ENCODE peak calls at places on chromosomes 7 and 10, in ten cellular contexts. P, Y, G, L, X, N, Z, M, V and W are unnamed samples.

GRCh38 chr7:2926898-2927405 is 82.8 kb upstream of the GNA12 start:
- DNase-seq in P (no peak), Y (no peak), G (no peak), L (no peak), X (no peak), N (no peak), Z (no peak), M (no peak), V (no peak), W (no peak)

GRCh38 chr7:139848274-139848673 is 19.2 kb downstream of the TBXAS1 start:
- DNase-seq in P (no peak), Y (no peak), G (no peak), L (no peak), X (no peak), N (no peak), Z (no peak), M (no peak), V (no peak), W (no peak)

GRCh38 chr7:94787285-94787684 is 120.1 kb upstream of the PPP1R9A start:
- DNase-seq in P (no peak), Y (no peak), G (no peak), L (no peak), X (no peak), N (no peak), Z (no peak), M (no peak), V (no peak), W (no peak)

GRCh38 chr7:129163875-129164544 is 19.5 kb downstream of the TSPAN33 start:
- DNase-seq in P (peak), Y (no peak), G (no peak), L (peak), X (peak), N (no peak), Z (no peak), M (no peak), V (no peak), W (no peak)

GRCh38 chr10:60461688-60462087 is 72.0 kb upstream of the ANK3 start:
- DNase-seq in P (no peak), Y (no peak), G (no peak), L (peak), X (no peak), N (no peak), Z (no peak), M (no peak), V (no peak), W (no peak)

GRCh38 chr10:29634764-29635625 is at the start of gene SVIL:
- DNase-seq in P (no peak), Y (no peak), G (peak), L (no peak), X (no peak), N (no peak), Z (no peak), M (no peak), V (no peak), W (no peak)

GRCh38 chr10:35006836-35007235 is 83.3 kb downstream of the CUL2 start:
- DNase-seq in P (no peak), Y (no peak), G (no peak), L (no peak), X (no peak), N (no peak), Z (no peak), M (no peak), V (no peak), W (no peak)

GRCh38 chr10:125482108-125482507 is 200.9 kb downstream of the TEX36 start:
- DNase-seq in P (no peak), Y (no peak), G (no peak), L (no peak), X (no peak), N (no peak), Z (no peak), M (no peak), V (no peak), W (no peak)

GRCh38 chr7:106561657-106562411 is 99.1 kb downstream of the CCDC71L start:
- DNase-seq in P (no peak), Y (no peak), G (no peak), L (no peak), X (no peak), N (no peak), Z (no peak), M (no peak), V (no peak), W (no peak)

GRCh38 chr10:34998940-34999339 is 91.2 kb downstream of the CUL2 start:
- DNase-seq in P (no peak), Y (no peak), G (no peak), L (no peak), X (no peak), N (no peak), Z (no peak), M (no peak), V (no peak), W (no peak)

GRCh38 chr10:71567006-71567405 is 152.6 kb downstream of the C10orf105 start:
- DNase-seq in P (no peak), Y (no peak), G (no peak), L (no peak), X (no peak), N (no peak), Z (no peak), M (no peak), V (no peak), W (no peak)

GRCh38 chr7:114865564-114865963 is 56.3 kb upstream of the MDFIC start:
- DNase-seq in P (peak), Y (peak), G (peak), L (peak), X (no peak), N (peak), Z (peak), M (peak), V (peak), W (peak)

GRCh38 chr10:100509241-100509640 is 10.4 kb downstream of the SEC31B start:
- DNase-seq in P (no peak), Y (peak), G (no peak), L (no peak), X (no peak), N (no peak), Z (no peak), M (no peak), V (peak), W (no peak)

GRCh38 chr10:25869609-25870008 is 64.4 kb upstream of the MYO3A start:
- DNase-seq in P (no peak), Y (no peak), G (no peak), L (no peak), X (no peak), N (no peak), Z (no peak), M (no peak), V (no peak), W (no peak)

GRCh38 chr10:113005380-113005779 is 55.3 kb downstream of the TCF7L2 start:
- DNase-seq in P (no peak), Y (no peak), G (no peak), L (no peak), X (no peak), N (no peak), Z (no peak), M (peak), V (no peak), W (no peak)

GRCh38 chr7:142523821-142524460 is 225.3 kb upstream of the PRSS1 start:
- DNase-seq in P (no peak), Y (no peak), G (no peak), L (no peak), X (peak), N (no peak), Z (no peak), M (no peak), V (no peak), W (no peak)

GRCh38 chr10:46253076-46254006 is 33.5 kb upstream of the ANTXRL start:
- DNase-seq in P (no peak), Y (no peak), G (no peak), L (no peak), X (no peak), N (no peak), Z (no peak), M (no peak), V (no peak), W (no peak)

GRCh38 chr10:110447886-110448285 is 49.8 kb upstream of the DUSP5 start:
- DNase-seq in P (no peak), Y (no peak), G (no peak), L (no peak), X (no peak), N (no peak), Z (no peak), M (no peak), V (no peak), W (no peak)

GRCh38 chr7:7169296-7169695 is 13.0 kb upstream of the C1GALT1 start:
- DNase-seq in P (no peak), Y (no peak), G (no peak), L (no peak), X (no peak), N (no peak), Z (no peak), M (no peak), V (no peak), W (no peak)

GRCh38 chr7:18504965-18505364 is 9.4 kb downstream of the HDAC9 start:
- DNase-seq in P (no peak), Y (no peak), G (no peak), L (no peak), X (no peak), N (no peak), Z (no peak), M (no peak), V (no peak), W (no peak)

GRCh38 chr10:12708921-12709320 is 292.6 kb downstream of the CCDC3 start:
- DNase-seq in P (peak), Y (no peak), G (no peak), L (no peak), X (peak), N (no peak), Z (no peak), M (no peak), V (no peak), W (no peak)

GRCh38 chr10:33314788-33315561 is 19.5 kb downstream of the NRP1 start:
- DNase-seq in P (no peak), Y (no peak), G (no peak), L (no peak), X (no peak), N (no peak), Z (no peak), M (no peak), V (no peak), W (no peak)

GRCh38 chr10:114228156-114228555 is 10.9 kb upstream of the VWA2 start:
- DNase-seq in P (no peak), Y (no peak), G (no peak), L (no peak), X (no peak), N (no peak), Z (no peak), M (no peak), V (no peak), W (no peak)